ENCODE peak calls at places on chromosomes 6 and 20, in seven cellular contexts. One of them, this sample, is unnamed.

GRCh38 chr6:33589723-33590530 is 9.9 kb upstream of the BAK1 start:
- DNase-seq in CD8-positive, alpha-beta T cell: peak; percentile 58
- DNase-seq in upper lobe of right lung: peak; percentile 90
- DNase-seq in GM23338: peak; percentile 88
- DNase-seq in brain microvascular endothelial cell: peak; percentile 41
- DNase-seq in IMR-90: peak; percentile 92
- DNase-seq in fibroblast of lung: peak; percentile 78
- DNase-seq in this sample: no peak

GRCh38 chr6:40695114-40695513 is 108.0 kb upstream of the LRFN2 start:
- DNase-seq in CD8-positive, alpha-beta T cell: no peak
- DNase-seq in upper lobe of right lung: no peak
- DNase-seq in GM23338: peak; percentile 60
- DNase-seq in brain microvascular endothelial cell: no peak
- DNase-seq in IMR-90: peak; percentile 1
- DNase-seq in fibroblast of lung: no peak
- DNase-seq in this sample: no peak

GRCh38 chr6:129203190-129203900 is 320.4 kb downstream of the LAMA2 start:
- DNase-seq in CD8-positive, alpha-beta T cell: no peak
- DNase-seq in upper lobe of right lung: no peak
- DNase-seq in GM23338: no peak
- DNase-seq in brain microvascular endothelial cell: no peak
- DNase-seq in IMR-90: no peak
- DNase-seq in fibroblast of lung: no peak
- DNase-seq in this sample: no peak

GRCh38 chr6:16544006-16544405 is 217.3 kb downstream of the ATXN1 start:
- DNase-seq in CD8-positive, alpha-beta T cell: no peak
- DNase-seq in upper lobe of right lung: no peak
- DNase-seq in GM23338: peak; percentile 52
- DNase-seq in brain microvascular endothelial cell: peak; percentile 89
- DNase-seq in IMR-90: peak; percentile 25
- DNase-seq in fibroblast of lung: peak; percentile 43
- DNase-seq in this sample: peak; percentile 82

GRCh38 chr6:26331809-26332226 is 33.2 kb upstream of the BTN3A2 start:
- DNase-seq in CD8-positive, alpha-beta T cell: peak; percentile 39
- DNase-seq in upper lobe of right lung: no peak
- DNase-seq in GM23338: no peak
- DNase-seq in brain microvascular endothelial cell: no peak
- DNase-seq in IMR-90: no peak
- DNase-seq in fibroblast of lung: no peak
- DNase-seq in this sample: no peak

GRCh38 chr20:62063601-62063980 is 2.1 kb downstream of the TAF4 start:
- DNase-seq in CD8-positive, alpha-beta T cell: no peak
- DNase-seq in upper lobe of right lung: peak; percentile 64
- DNase-seq in GM23338: peak; percentile 44
- DNase-seq in brain microvascular endothelial cell: no peak
- DNase-seq in IMR-90: peak; percentile 62
- DNase-seq in fibroblast of lung: peak; percentile 35
- DNase-seq in this sample: no peak

GRCh38 chr6:35024601-35025054 is 116.5 kb downstream of the TCP11 start:
- DNase-seq in CD8-positive, alpha-beta T cell: no peak
- DNase-seq in upper lobe of right lung: peak; percentile 83
- DNase-seq in GM23338: peak; percentile 69
- DNase-seq in brain microvascular endothelial cell: peak; percentile 40
- DNase-seq in IMR-90: peak; percentile 45
- DNase-seq in fibroblast of lung: peak; percentile 70
- DNase-seq in this sample: no peak

GRCh38 chr20:7650481-7650880 is 289.8 kb downstream of the HAO1 start:
- DNase-seq in CD8-positive, alpha-beta T cell: no peak
- DNase-seq in upper lobe of right lung: no peak
- DNase-seq in GM23338: no peak
- DNase-seq in brain microvascular endothelial cell: peak; percentile 29
- DNase-seq in IMR-90: no peak
- DNase-seq in fibroblast of lung: peak; percentile 62
- DNase-seq in this sample: no peak

GRCh38 chr20:19757487-19757972 is 528 bp upstream of the RIN2 start:
- DNase-seq in CD8-positive, alpha-beta T cell: no peak
- DNase-seq in upper lobe of right lung: peak; percentile 91
- DNase-seq in GM23338: peak; percentile 79
- DNase-seq in brain microvascular endothelial cell: peak; percentile 59
- DNase-seq in IMR-90: peak; percentile 70
- DNase-seq in fibroblast of lung: peak; percentile 74
- DNase-seq in this sample: peak; percentile 92

GRCh38 chr6:157615411-157615763 is 207.7 kb upstream of the SNX9 start:
- DNase-seq in CD8-positive, alpha-beta T cell: no peak
- DNase-seq in upper lobe of right lung: no peak
- DNase-seq in GM23338: no peak
- DNase-seq in brain microvascular endothelial cell: no peak
- DNase-seq in IMR-90: no peak
- DNase-seq in fibroblast of lung: peak; percentile 37
- DNase-seq in this sample: no peak

GRCh38 chr20:36574278-36575065 is 1.1 kb downstream of the TGIF2 start:
- DNase-seq in CD8-positive, alpha-beta T cell: peak; percentile 62
- DNase-seq in upper lobe of right lung: peak; percentile 80
- DNase-seq in GM23338: peak; percentile 76
- DNase-seq in brain microvascular endothelial cell: peak; percentile 50
- DNase-seq in IMR-90: peak; percentile 38
- DNase-seq in fibroblast of lung: peak; percentile 23
- DNase-seq in this sample: peak; percentile 82

GRCh38 chr20:43925215-43925614 is 10.6 kb downstream of the TOX2 start:
- DNase-seq in CD8-positive, alpha-beta T cell: peak; percentile 50
- DNase-seq in upper lobe of right lung: peak; percentile 37
- DNase-seq in GM23338: no peak
- DNase-seq in brain microvascular endothelial cell: no peak
- DNase-seq in IMR-90: no peak
- DNase-seq in fibroblast of lung: no peak
- DNase-seq in this sample: no peak

GRCh38 chr20:4959582-4959981 is 41.7 kb downstream of the SLC23A2 start:
- DNase-seq in CD8-positive, alpha-beta T cell: no peak
- DNase-seq in upper lobe of right lung: no peak
- DNase-seq in GM23338: no peak
- DNase-seq in brain microvascular endothelial cell: peak; percentile 40
- DNase-seq in IMR-90: peak; percentile 40
- DNase-seq in fibroblast of lung: no peak
- DNase-seq in this sample: no peak

GRCh38 chr6:2630362-2630761 is 120.4 kb downstream of the MYLK4 start:
- DNase-seq in CD8-positive, alpha-beta T cell: no peak
- DNase-seq in upper lobe of right lung: no peak
- DNase-seq in GM23338: no peak
- DNase-seq in brain microvascular endothelial cell: peak; percentile 95
- DNase-seq in IMR-90: peak; percentile 99
- DNase-seq in fibroblast of lung: peak; percentile 98
- DNase-seq in this sample: peak; percentile 82

GRCh38 chr20:63497946-63498935 is 642 bp downstream of the EEF1A2 start:
- DNase-seq in CD8-positive, alpha-beta T cell: peak; percentile 3
- DNase-seq in upper lobe of right lung: peak; percentile 69
- DNase-seq in GM23338: no peak
- DNase-seq in brain microvascular endothelial cell: peak; percentile 13
- DNase-seq in IMR-90: peak; percentile 36
- DNase-seq in fibroblast of lung: peak; percentile 17
- DNase-seq in this sample: no peak

GRCh38 chr6:101129851-101130250 is 248.7 kb upstream of the ASCC3 start:
- DNase-seq in CD8-positive, alpha-beta T cell: no peak
- DNase-seq in upper lobe of right lung: no peak
- DNase-seq in GM23338: no peak
- DNase-seq in brain microvascular endothelial cell: no peak
- DNase-seq in IMR-90: no peak
- DNase-seq in fibroblast of lung: no peak
- DNase-seq in this sample: no peak

GRCh38 chr6:2158596-2159271 is 86.7 kb downstream of the GMDS start:
- DNase-seq in CD8-positive, alpha-beta T cell: no peak
- DNase-seq in upper lobe of right lung: no peak
- DNase-seq in GM23338: peak; percentile 96
- DNase-seq in brain microvascular endothelial cell: no peak
- DNase-seq in IMR-90: peak; percentile 12
- DNase-seq in fibroblast of lung: peak; percentile 29
- DNase-seq in this sample: no peak

GRCh38 chr6:155026366-155027045 is 31.4 kb downstream of the TIAM2 start:
- DNase-seq in CD8-positive, alpha-beta T cell: no peak
- DNase-seq in upper lobe of right lung: no peak
- DNase-seq in GM23338: no peak
- DNase-seq in brain microvascular endothelial cell: peak; percentile 80
- DNase-seq in IMR-90: peak; percentile 76
- DNase-seq in fibroblast of lung: peak; percentile 85
- DNase-seq in this sample: peak; percentile 86

GRCh38 chr6:128657181-128657580 is 136.8 kb upstream of the PTPRK start:
- DNase-seq in CD8-positive, alpha-beta T cell: no peak
- DNase-seq in upper lobe of right lung: no peak
- DNase-seq in GM23338: no peak
- DNase-seq in brain microvascular endothelial cell: no peak
- DNase-seq in IMR-90: peak; percentile 49
- DNase-seq in fibroblast of lung: no peak
- DNase-seq in this sample: no peak

GRCh38 chr6:45613678-45614077 is 235.9 kb upstream of the SUPT3H start:
- DNase-seq in CD8-positive, alpha-beta T cell: no peak
- DNase-seq in upper lobe of right lung: no peak
- DNase-seq in GM23338: no peak
- DNase-seq in brain microvascular endothelial cell: peak; percentile 84
- DNase-seq in IMR-90: peak; percentile 80
- DNase-seq in fibroblast of lung: peak; percentile 96
- DNase-seq in this sample: no peak

GRCh38 chr20:2752631-2753455 is 47.6 kb downstream of the CPXM1 start:
- DNase-seq in CD8-positive, alpha-beta T cell: peak; percentile 57
- DNase-seq in upper lobe of right lung: no peak
- DNase-seq in GM23338: peak; percentile 91
- DNase-seq in brain microvascular endothelial cell: no peak
- DNase-seq in IMR-90: peak; percentile 30
- DNase-seq in fibroblast of lung: peak; percentile 28
- DNase-seq in this sample: no peak

DNA sequence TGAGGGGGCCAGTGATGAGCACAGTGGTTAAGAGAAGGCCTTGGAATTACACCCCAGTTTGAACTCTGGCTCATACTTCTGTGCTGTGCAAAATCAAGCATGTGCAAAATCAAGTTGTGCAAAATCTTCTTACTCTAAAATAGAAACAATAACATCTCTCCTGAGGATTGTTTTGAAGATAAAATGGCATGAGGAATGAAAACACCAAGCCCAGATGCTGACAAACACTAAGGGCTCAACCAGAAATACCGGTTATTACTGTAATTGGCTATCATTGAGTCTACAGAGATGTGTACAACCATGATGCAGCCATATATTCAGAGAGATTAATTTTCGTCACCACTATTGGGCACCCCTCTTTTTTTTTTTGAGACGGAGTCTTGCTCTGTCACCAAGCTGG is 5.9 kb upstream of the BCAS1 start:
- DNase-seq in CD8-positive, alpha-beta T cell: no peak
- DNase-seq in upper lobe of right lung: no peak
- DNase-seq in GM23338: no peak
- DNase-seq in brain microvascular endothelial cell: no peak
- DNase-seq in IMR-90: no peak
- DNase-seq in fibroblast of lung: no peak
- DNase-seq in this sample: no peak
- H3K4me3 ChIP-seq in CD8-positive, alpha-beta T cell: no peak overlapping the region
- H3K4me3 ChIP-seq in upper lobe of right lung: no peak overlapping the region
- H3K4me3 ChIP-seq in GM23338: no peak overlapping the region
- H3K4me3 ChIP-seq in brain microvascular endothelial cell: no peak overlapping the region
- H3K4me3 ChIP-seq in IMR-90: no peak overlapping the region
- H3K4me3 ChIP-seq in fibroblast of lung: no peak overlapping the region
- H3K4me3 ChIP-seq in this sample: no peak overlapping the region

GRCh38 chr6:71887006-71887743 is 825 bp downstream of the RIMS1 start:
- DNase-seq in CD8-positive, alpha-beta T cell: no peak
- DNase-seq in upper lobe of right lung: peak; percentile 60
- DNase-seq in GM23338: peak; percentile 47
- DNase-seq in brain microvascular endothelial cell: no peak
- DNase-seq in IMR-90: no peak
- DNase-seq in fibroblast of lung: no peak
- DNase-seq in this sample: no peak

GRCh38 chr6:71888720-71889340 is 2.5 kb downstream of the RIMS1 start:
- DNase-seq in CD8-positive, alpha-beta T cell: no peak
- DNase-seq in upper lobe of right lung: no peak
- DNase-seq in GM23338: peak; percentile 4
- DNase-seq in brain microvascular endothelial cell: no peak
- DNase-seq in IMR-90: no peak
- DNase-seq in fibroblast of lung: no peak
- DNase-seq in this sample: no peak

GRCh38 chr6:71887744-71888115 is 1.4 kb downstream of the RIMS1 start:
- DNase-seq in CD8-positive, alpha-beta T cell: no peak
- DNase-seq in upper lobe of right lung: no peak
- DNase-seq in GM23338: no peak
- DNase-seq in brain microvascular endothelial cell: no peak
- DNase-seq in IMR-90: no peak
- DNase-seq in fibroblast of lung: no peak
- DNase-seq in this sample: no peak

GRCh38 chr6:71889366-71889765 is 3.0 kb downstream of the RIMS1 start:
- DNase-seq in CD8-positive, alpha-beta T cell: no peak
- DNase-seq in upper lobe of right lung: no peak
- DNase-seq in GM23338: no peak
- DNase-seq in brain microvascular endothelial cell: no peak
- DNase-seq in IMR-90: no peak
- DNase-seq in fibroblast of lung: no peak
- DNase-seq in this sample: no peak

DNA sequence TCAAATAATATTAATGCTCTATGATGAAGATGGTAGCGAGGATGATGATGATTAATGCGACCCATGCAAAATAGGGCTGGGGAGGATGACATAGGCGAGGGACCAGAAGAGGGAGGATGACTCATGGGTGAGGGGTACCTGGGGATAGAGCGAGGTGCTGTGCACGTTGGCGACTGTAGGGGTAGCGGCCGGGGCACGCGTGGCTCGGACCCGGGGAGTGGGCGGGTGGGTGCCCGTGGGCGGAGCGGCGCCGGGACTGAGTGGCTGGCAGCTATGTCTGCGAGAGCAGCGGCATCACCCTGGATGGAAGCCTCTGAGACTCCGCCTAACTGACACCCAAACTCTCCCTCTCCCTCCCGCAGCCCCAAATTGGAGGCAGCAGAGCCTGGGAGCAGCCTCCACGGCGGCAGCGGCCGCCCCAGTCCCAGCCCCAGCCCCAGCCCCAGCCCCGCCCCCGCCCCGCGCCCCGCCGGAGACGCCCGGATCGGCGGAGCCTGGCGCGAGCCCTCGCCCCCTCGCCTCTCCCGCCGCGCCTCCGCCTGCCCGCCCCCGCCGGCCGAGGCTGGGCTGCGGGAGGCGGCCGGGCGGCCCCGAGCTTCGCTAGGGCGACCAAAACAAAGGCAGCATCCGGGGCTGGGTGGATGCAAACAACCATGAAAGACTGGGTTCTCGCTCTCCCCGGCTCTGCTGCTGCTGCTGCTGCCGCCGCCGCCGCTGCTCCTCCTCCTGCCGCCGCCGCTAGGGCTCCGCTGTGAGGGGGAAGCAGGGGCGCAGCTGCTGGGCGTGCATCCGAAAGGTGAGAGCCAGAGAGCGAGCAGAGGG is at the start of gene RIMS1:
- DNase-seq in CD8-positive, alpha-beta T cell: no peak
- DNase-seq in upper lobe of right lung: peak; percentile 69
- DNase-seq in GM23338: peak; percentile 82
- DNase-seq in brain microvascular endothelial cell: peak; percentile 3
- DNase-seq in IMR-90: no peak
- DNase-seq in fibroblast of lung: no peak
- DNase-seq in this sample: no peak
- TF ChIP-seq CTCF in CD8-positive, alpha-beta T cell: no peak
- TF ChIP-seq CTCF in upper lobe of right lung: peak; percentile 19
- TF ChIP-seq CTCF in GM23338: peak; percentile 34
- TF ChIP-seq CTCF in brain microvascular endothelial cell: peak; percentile 59
- TF ChIP-seq CTCF in IMR-90: peak; percentile 24
- TF ChIP-seq CTCF in fibroblast of lung: peak; percentile 19
- TF ChIP-seq CTCF in this sample: no peak

GRCh38 chr6:131093334-131093733 is 30.3 kb upstream of the EPB41L2 start:
- DNase-seq in CD8-positive, alpha-beta T cell: no peak
- DNase-seq in upper lobe of right lung: no peak
- DNase-seq in GM23338: no peak
- DNase-seq in brain microvascular endothelial cell: no peak
- DNase-seq in IMR-90: no peak
- DNase-seq in fibroblast of lung: no peak
- DNase-seq in this sample: no peak
- H3K27ac ChIP-seq in CD8-positive, alpha-beta T cell: no peak overlapping the region
- H3K27ac ChIP-seq in upper lobe of right lung: no peak overlapping the region
- H3K27ac ChIP-seq in GM23338: no peak overlapping the region
- H3K27ac ChIP-seq in brain microvascular endothelial cell: no peak overlapping the region
- H3K27ac ChIP-seq in IMR-90: no peak overlapping the region
- H3K27ac ChIP-seq in fibroblast of lung: no peak overlapping the region
- H3K27ac ChIP-seq in this sample: no peak overlapping the region

GRCh38 chr6:161242779-161243693 is 30.8 kb downstream of the AGPAT4 start:
- DNase-seq in CD8-positive, alpha-beta T cell: peak; percentile 65
- DNase-seq in upper lobe of right lung: peak; percentile 84
- DNase-seq in GM23338: peak; percentile 78
- DNase-seq in brain microvascular endothelial cell: no peak
- DNase-seq in IMR-90: peak; percentile 41
- DNase-seq in fibroblast of lung: peak; percentile 80
- DNase-seq in this sample: peak; percentile 35
- H3K4me3 ChIP-seq in CD8-positive, alpha-beta T cell: no peak overlapping the region
- H3K4me3 ChIP-seq in upper lobe of right lung: peak overlapping the region; percentile 6
- H3K4me3 ChIP-seq in GM23338: no peak overlapping the region
- H3K4me3 ChIP-seq in brain microvascular endothelial cell: no peak overlapping the region
- H3K4me3 ChIP-seq in IMR-90: no peak overlapping the region
- H3K4me3 ChIP-seq in fibroblast of lung: no peak overlapping the region
- H3K4me3 ChIP-seq in this sample: no peak overlapping the region

This sample was measured in coronary artery.